ENCODE peak calls at places on chromosomes 11 and 22, in ten cellular contexts. G is T47D; M is activated CD4-positive, alpha-beta T cell treated with anti-CD3 and anti-CD28 coated beads for 48 hours; B is EL; E is right cardiac atrium; U is AG09309; Q is CD4-positive, CD25-positive, alpha-beta regulatory T cell; K is MM.1S; O is colonic mucosa; F is BJ. W is an unnamed sample.

GRCh38 chr11:111933872-111934271 is 3.3 kb upstream of the DIXDC1 start:
- DNase-seq in G (no peak), M (no peak), B (no peak), E (no peak), U (no peak), Q (no peak), K (no peak), O (no peak), F (no peak), W (no peak)

GRCh38 chr11:17782145-17782544 is 47.6 kb downstream of the KCNC1 start:
- DNase-seq in G (no peak), M (no peak), B (no peak), E (no peak), U (no peak), Q (no peak), K (no peak), O (no peak), F (no peak), W (no peak)

GRCh38 chr22:43152355-43153071 is 1.2 kb downstream of the TSPO start:
- DNase-seq in G (peak), M (peak), B (peak), E (peak), U (no peak), Q (peak), K (peak), O (peak), F (no peak), W (peak)

GRCh38 chr11:72338741-72339140 is 94.8 kb upstream of the PHOX2A start:
- DNase-seq in G (no peak), M (no peak), B (peak), E (no peak), U (peak), Q (no peak), K (no peak), O (no peak), F (no peak), W (no peak)

GRCh38 chr11:113729456-113729855 is 23.3 kb upstream of the TMPRSS5 start:
- DNase-seq in G (no peak), M (no peak), B (no peak), E (no peak), U (no peak), Q (no peak), K (no peak), O (no peak), F (no peak), W (no peak)

GRCh38 chr22:46619830-46620501 is at the start of gene GRAMD4:
- DNase-seq in G (no peak), M (no peak), B (no peak), E (peak), U (no peak), Q (no peak), K (no peak), O (no peak), F (no peak), W (no peak)

GRCh38 chr11:121452609-121453150 is at the start of gene SORL1-AS1:
- DNase-seq in G (peak), M (peak), B (no peak), E (no peak), U (no peak), Q (peak), K (no peak), O (peak), F (no peak), W (no peak)

GRCh38 chr22:20816559-20816958 is 42.1 kb downstream of the PI4KA start:
- DNase-seq in G (no peak), M (no peak), B (no peak), E (no peak), U (no peak), Q (no peak), K (no peak), O (no peak), F (no peak), W (no peak)

GRCh38 chr11:117249571-117249970 is 17.1 kb downstream of the RNF214 start:
- DNase-seq in G (no peak), M (no peak), B (no peak), E (no peak), U (no peak), Q (no peak), K (no peak), O (no peak), F (no peak), W (no peak)

GRCh38 chr11:126307706-126308105 is 3.8 kb downstream of the DCPS start:
- DNase-seq in G (no peak), M (peak), B (peak), E (no peak), U (no peak), Q (no peak), K (peak), O (no peak), F (no peak), W (no peak)

GRCh38 chr22:49827853-49828598 is at the start of gene BRD1:
- DNase-seq in G (peak), M (peak), B (peak), E (peak), U (no peak), Q (peak), K (peak), O (peak), F (no peak), W (peak)

GRCh38 chr11:60307507-60308195 is 19.4 kb upstream of the MS4A6E start:
- DNase-seq in G (no peak), M (peak), B (no peak), E (no peak), U (no peak), Q (no peak), K (no peak), O (no peak), F (no peak), W (no peak)

GRCh38 chr11:28107331-28107725 is 628 bp downstream of the KIF18A start:
- DNase-seq in G (no peak), M (peak), B (no peak), E (no peak), U (no peak), Q (no peak), K (peak), O (no peak), F (no peak), W (no peak)

GRCh38 chr22:38973289-38974169 is 8.6 kb upstream of the APOBEC3B start:
- DNase-seq in G (peak), M (peak), B (no peak), E (no peak), U (no peak), Q (no peak), K (peak), O (peak), F (no peak), W (peak)

GRCh38 chr11:131993291-131993690 is 622.9 kb downstream of the NTM start:
- DNase-seq in G (no peak), M (no peak), B (no peak), E (no peak), U (no peak), Q (no peak), K (no peak), O (no peak), F (no peak), W (no peak)

GRCh38 chr22:44369916-44370804 is 57.4 kb upstream of the SHISAL1 start:
- DNase-seq in G (no peak), M (no peak), B (no peak), E (peak), U (no peak), Q (no peak), K (no peak), O (no peak), F (no peak), W (no peak)

GRCh38 chr22:25749420-25750169 is 7.6 kb downstream of the MYO18B start:
- DNase-seq in G (no peak), M (peak), B (no peak), E (no peak), U (no peak), Q (no peak), K (no peak), O (no peak), F (no peak), W (no peak)

GRCh38 chr11:46117842-46118241 is 3.4 kb downstream of the PHF21A start:
- DNase-seq in G (no peak), M (no peak), B (no peak), E (no peak), U (no peak), Q (no peak), K (no peak), O (no peak), F (no peak), W (no peak)

GRCh38 chr11:83249972-83250593 is 36.1 kb downstream of the CCDC90B start:
- DNase-seq in G (peak), M (no peak), B (peak), E (no peak), U (no peak), Q (peak), K (peak), O (no peak), F (no peak), W (peak)

GRCh38 chr22:38760477-38761201 is 4.8 kb upstream of the SUN2 start:
- DNase-seq in G (no peak), M (no peak), B (peak), E (peak), U (no peak), Q (no peak), K (no peak), O (no peak), F (no peak), W (peak)

GRCh38 chr11:44380009-44380313 is 70.0 kb upstream of the ALX4 start:
- DNase-seq in G (no peak), M (no peak), B (no peak), E (no peak), U (no peak), Q (no peak), K (no peak), O (no peak), F (no peak), W (peak)

GRCh38 chr11:75851203-75851602 is 36.2 kb downstream of the UVRAG start:
- DNase-seq in G (no peak), M (no peak), B (peak), E (no peak), U (peak), Q (no peak), K (no peak), O (no peak), F (no peak), W (no peak)

GRCh38 chr11:723120-723883 is 17.3 kb downstream of the EPS8L2 start:
- DNase-seq in G (no peak), M (peak), B (peak), E (peak), U (no peak), Q (peak), K (peak), O (peak), F (no peak), W (peak)

GRCh38 chr11:121553806-121554205 is 101.0 kb upstream of the SORL1-AS1 start:
- DNase-seq in G (no peak), M (no peak), B (peak), E (no peak), U (no peak), Q (no peak), K (no peak), O (peak), F (no peak), W (no peak)

GRCh38 chr22:24178021-24178431 is 3.3 kb upstream of the SUSD2 start:
- DNase-seq in G (no peak), M (no peak), B (no peak), E (peak), U (no peak), Q (no peak), K (no peak), O (no peak), F (no peak), W (no peak)

GRCh38 chr22:25076281-25076680 is 123.4 kb upstream of the CRYBB3 start:
- DNase-seq in G (no peak), M (peak), B (no peak), E (no peak), U (no peak), Q (no peak), K (no peak), O (no peak), F (no peak), W (no peak)

GRCh38 chr22:42443240-42444059 is 11.2 kb upstream of the NFAM1 start:
- DNase-seq in G (no peak), M (peak), B (no peak), E (peak), U (no peak), Q (no peak), K (no peak), O (no peak), F (no peak), W (no peak)

W was measured in RPMI8226.